ENCODE peak calls at places on chromosomes 16 and 17, in six cellular contexts. V is OCI-LY7, R is colonic mucosa, E is cardiac fibroblast, H is endodermal cell, W is dorsolateral prefrontal cortex. Q is an unnamed sample.
A peak's percentile ranks its signal among the peaks of the same experiment; 100 is the strongest.

GRCh38 chr17:42698736-42699414 is 16.5 kb downstream of the CNTNAP1 start:
- DNase-seq in E (peak; percentile 71), V (no peak), W (no peak), R (peak; percentile 27), H (peak; percentile 49), Q (no peak)

GRCh38 chr17:48961516-48962233 is 6.7 kb downstream of the GIP start:
- DNase-seq in W (no peak), V (no peak), H (peak; percentile 93), R (no peak), E (peak; percentile 68), Q (no peak)

GRCh38 chr16:375927-376816 is 5.6 kb downstream of the PGAP6 start:
- DNase-seq in H (no peak), R (no peak), V (no peak), W (no peak), E (no peak), Q (no peak)

GRCh38 chr16:3256876-3257465 is 538 bp upstream of the MEFV start:
- DNase-seq in E (peak; percentile 66), W (no peak), V (no peak), H (no peak), R (no peak), Q (no peak)

GRCh38 chr16:3909791-3910583 is 29.5 kb upstream of the CREBBP start:
- DNase-seq in V (no peak), R (no peak), H (no peak), E (no peak), W (no peak), Q (no peak)

GRCh38 chr17:266219-266618 is 84.8 kb upstream of the DOC2B start:
- DNase-seq in W (no peak), H (peak; percentile 54), R (peak; percentile 12), E (no peak), V (no peak), Q (no peak)

GRCh38 chr17:62618647-62619412 is 8.6 kb upstream of the MRC2 start:
- DNase-seq in E (no peak), H (peak; percentile 69), V (no peak), W (no peak), R (no peak), Q (no peak)

GRCh38 chr17:45910667-45911066 is 16.3 kb downstream of the MAPT start:
- DNase-seq in V (no peak), H (no peak), R (no peak), E (no peak), W (no peak), Q (no peak)

GRCh38 chr16:5056347-5056746 is 9.4 kb downstream of the C16orf89 start:
- DNase-seq in V (peak; percentile 45), H (peak; percentile 91), R (peak; percentile 46), W (no peak), E (peak; percentile 43), Q (peak; percentile 62)

GRCh38 chr16:3458852-3459361 is 15.4 kb downstream of the NAA60 start:
- DNase-seq in V (peak; percentile 42), H (no peak), R (peak; percentile 80), E (peak; percentile 31), W (no peak), Q (peak; percentile 34)

GRCh38 chr17:57113656-57114055 is 28.6 kb downstream of the AKAP1 start:
- DNase-seq in W (no peak), V (no peak), R (no peak), H (no peak), E (no peak), Q (no peak)

GRCh38 chr16:75593825-75594820 is 27.9 kb downstream of the GABARAPL2 start:
- DNase-seq in E (peak; percentile 79), H (peak; percentile 79), W (no peak), R (no peak), V (peak; percentile 55), Q (peak; percentile 85)

GRCh38 chr17:53629188-53629587 is 193.5 kb upstream of the KIF2B start:
- DNase-seq in H (no peak), E (peak; percentile 8), R (no peak), W (no peak), V (no peak), Q (no peak)

GRCh38 chr17:16407911-16408588 is 7.3 kb upstream of the TRPV2 start:
- DNase-seq in H (peak; percentile 83), E (peak; percentile 60), R (peak; percentile 70), V (peak; percentile 70), W (peak; percentile 66), Q (no peak)

GRCh38 chr16:88771294-88771772 is 13.7 kb downstream of the PIEZO1 start:
- DNase-seq in W (no peak), E (no peak), H (no peak), V (no peak), R (no peak), Q (no peak)

GRCh38 chr16:68074850-68075249 is 10.3 kb upstream of the NFATC3 start:
- DNase-seq in W (no peak), R (no peak), E (no peak), H (no peak), V (peak; percentile 99), Q (peak; percentile 98)

GRCh38 chr16:27676807-27677206 is 126.9 kb downstream of the KATNIP start:
- DNase-seq in E (peak; percentile 63), W (no peak), V (no peak), H (no peak), R (no peak), Q (no peak)

GRCh38 chr17:63978266-63979200 is 5.8 kb upstream of the SCN4A start:
- DNase-seq in V (no peak), H (no peak), E (no peak), R (no peak), W (no peak), Q (no peak)

GRCh38 chr16:75385507-75386152 is 47.7 kb downstream of the CFDP1 start:
- DNase-seq in V (peak; percentile 76), R (no peak), E (peak; percentile 94), W (no peak), H (no peak), Q (peak; percentile 75)

GRCh38 chr17:43779145-43780125 is 658 bp upstream of the DUSP3 start:
- DNase-seq in E (peak; percentile 41), W (peak; percentile 47), R (no peak), H (peak; percentile 83), V (no peak), Q (no peak)

GRCh38 chr16:29988346-29989075 is 6.9 kb downstream of the HIRIP3 start:
- DNase-seq in V (no peak), E (no peak), W (no peak), R (no peak), H (no peak), Q (no peak)

GRCh38 chr16:88627531-88628411 is 10.6 kb upstream of the IL17C start:
- DNase-seq in H (no peak), W (no peak), R (no peak), E (no peak), V (no peak), Q (no peak)

GRCh38 chr16:53876811-53877210 is 172.9 kb downstream of the FTO start:
- DNase-seq in E (no peak), R (no peak), V (no peak), H (no peak), W (no peak), Q (no peak)

GRCh38 chr17:16521070-16521727 is 29.2 kb upstream of the LRRC75A start:
- DNase-seq in H (peak; percentile 92), E (peak; percentile 93), V (peak; percentile 87), W (peak; percentile 75), R (peak; percentile 84), Q (peak; percentile 69)

GRCh38 chr16:86854895-86855294 is 276.5 kb downstream of the FOXL1 start:
- DNase-seq in W (no peak), V (no peak), R (no peak), E (peak; percentile 31), H (no peak), Q (no peak)
- H3K4me3 ChIP-seq in W (no peak overlapping the region), V (no peak overlapping the region), R (no peak overlapping the region), E (no peak overlapping the region), H (no peak overlapping the region), Q (no peak overlapping the region)

GRCh38 chr17:67754001-67754400 is 36.3 kb downstream of the NOL11 start:
- DNase-seq in W (no peak), E (no peak), R (no peak), V (no peak), H (no peak), Q (no peak)

GRCh38 chr17:67751101-67752074 is 33.7 kb downstream of the NOL11 start:
- DNase-seq in E (no peak), R (no peak), V (no peak), W (no peak), H (peak; percentile 70), Q (no peak)

GRCh38 chr17:67750067-67750466 is 32.3 kb downstream of the NOL11 start:
- DNase-seq in R (no peak), W (no peak), V (no peak), H (no peak), E (no peak), Q (no peak)

GRCh38 chr17:67753026-67753425 is 35.3 kb downstream of the NOL11 start:
- DNase-seq in E (no peak), R (no peak), W (no peak), V (no peak), H (peak; percentile 49), Q (no peak)
- H3K4me3 ChIP-seq in E (no peak overlapping the region), R (no peak overlapping the region), W (no peak overlapping the region), V (no peak overlapping the region), H (no peak overlapping the region), Q (no peak overlapping the region)

GRCh38 chr16:83969771-83970429 is 1.9 kb downstream of the NECAB2 start:
- DNase-seq in V (no peak), H (no peak), W (no peak), E (no peak), R (no peak), Q (no peak)

GRCh38 chr16:83968483-83968865 is 430 bp downstream of the NECAB2 start:
- DNase-seq in R (no peak), H (no peak), E (no peak), W (no peak), V (no peak), Q (no peak)

GRCh38 chr16:83967838-83968482 is at the start of gene NECAB2:
- DNase-seq in H (peak; percentile 76), R (no peak), W (no peak), E (peak; percentile 14), V (peak; percentile 4), Q (no peak)

GRCh38 chr16:83970430-83970815 is 2.4 kb downstream of the NECAB2 start:
- DNase-seq in H (no peak), W (no peak), V (no peak), E (no peak), R (no peak), Q (no peak)

DNA sequence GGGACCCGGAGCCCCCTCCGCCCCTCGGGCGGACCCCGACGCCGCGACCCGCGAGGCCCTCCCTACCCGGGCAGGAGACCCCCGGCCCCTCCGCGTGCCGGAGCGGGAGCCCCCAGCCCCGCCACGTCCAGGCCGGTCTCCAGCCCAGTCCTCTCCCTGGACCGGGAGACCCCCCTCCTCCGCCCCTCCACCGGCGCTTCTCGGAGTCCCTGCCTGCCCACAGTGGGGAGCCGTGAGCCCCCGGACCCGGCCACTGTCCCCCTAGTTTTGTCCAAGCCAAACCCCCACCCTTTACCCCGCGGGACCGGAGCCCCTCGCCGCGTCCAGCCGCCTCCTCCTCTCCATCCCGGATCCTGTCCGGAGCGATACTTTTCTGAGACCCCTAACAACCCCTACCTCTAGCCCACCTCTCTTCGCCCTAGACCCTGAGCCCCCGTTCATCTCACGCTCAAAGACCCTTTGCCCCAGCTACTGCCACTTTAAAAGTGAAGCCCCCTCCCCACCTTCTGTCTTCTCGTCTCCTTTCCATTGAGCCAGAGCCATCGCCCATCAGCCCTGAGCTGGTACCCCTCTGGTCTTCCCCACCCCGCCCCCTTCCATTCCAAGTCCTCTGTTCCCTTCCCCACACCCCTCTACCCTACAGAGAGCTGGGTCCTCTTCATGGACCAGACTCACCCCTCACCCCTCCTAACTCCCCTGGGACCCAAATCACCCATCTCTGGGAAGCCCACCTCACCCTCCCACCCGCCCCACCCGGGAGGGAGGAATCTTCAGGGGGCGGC is 1.0 kb downstream of the NECAB2 start:
- DNase-seq in V (no peak), E (no peak), W (no peak), H (peak; percentile 68), R (no peak), Q (no peak)
- H3K4me3 ChIP-seq in V (no peak overlapping the region), E (no peak overlapping the region), W (peak overlapping the region; percentile 14), H (no peak overlapping the region), R (no peak overlapping the region), Q (no peak overlapping the region)

GRCh38 chr16:84502581-84502980 is 1.9 kb downstream of the MEAK7 start:
- DNase-seq in E (peak; percentile 42), V (no peak), H (no peak), W (no peak), R (no peak), Q (no peak)
- H3K4me3 ChIP-seq in E (no peak overlapping the region), V (no peak overlapping the region), H (no peak overlapping the region), W (no peak overlapping the region), R (no peak overlapping the region), Q (no peak overlapping the region)